ENCODE peak calls at places on chromosome 19, in six cellular contexts. One of them, this sample, is unnamed.
A peak's percentile ranks its signal among the peaks of the same experiment; 100 is the strongest.

GRCh38 chr19:17842663-17843313 is 5.0 kb downstream of the JAK3 start:
- DNase-seq in A673: no peak
- DNase-seq in CD8-positive, alpha-beta memory T cell: no peak
- DNase-seq in effector memory CD8-positive, alpha-beta T cell: no peak
- DNase-seq in astrocyte of the hippocampus: no peak
- DNase-seq in NCI-H1436: no peak
- DNase-seq in this sample: no peak

GRCh38 chr19:48772503-48772953 is 17.2 kb downstream of the FGF21 start:
- DNase-seq in CD8-positive, alpha-beta memory T cell: no peak
- DNase-seq in effector memory CD8-positive, alpha-beta T cell: no peak
- DNase-seq in A673: no peak
- DNase-seq in astrocyte of the hippocampus: no peak
- DNase-seq in NCI-H1436: no peak
- DNase-seq in this sample: no peak

GRCh38 chr19:51651216-51651846 is 4.7 kb upstream of the SIGLEC14 start:
- DNase-seq in NCI-H1436: no peak
- DNase-seq in A673: no peak
- DNase-seq in astrocyte of the hippocampus: no peak
- DNase-seq in CD8-positive, alpha-beta memory T cell: no peak
- DNase-seq in effector memory CD8-positive, alpha-beta T cell: no peak
- DNase-seq in this sample: peak; percentile 73

GRCh38 chr19:48344892-48345291 is 18.8 kb downstream of the TMEM143 start:
- DNase-seq in CD8-positive, alpha-beta memory T cell: no peak
- DNase-seq in effector memory CD8-positive, alpha-beta T cell: no peak
- DNase-seq in NCI-H1436: no peak
- DNase-seq in astrocyte of the hippocampus: no peak
- DNase-seq in A673: peak; percentile 44
- DNase-seq in this sample: no peak

GRCh38 chr19:55649579-55650557 is 1.9 kb downstream of the CCDC106 start:
- DNase-seq in NCI-H1436: no peak
- DNase-seq in effector memory CD8-positive, alpha-beta T cell: no peak
- DNase-seq in CD8-positive, alpha-beta memory T cell: no peak
- DNase-seq in A673: no peak
- DNase-seq in astrocyte of the hippocampus: no peak
- DNase-seq in this sample: peak; percentile 11

GRCh38 chr19:52600639-52601024 is 30.5 kb downstream of the ZNF701 start:
- DNase-seq in CD8-positive, alpha-beta memory T cell: no peak
- DNase-seq in astrocyte of the hippocampus: no peak
- DNase-seq in NCI-H1436: no peak
- DNase-seq in A673: peak; percentile 5
- DNase-seq in effector memory CD8-positive, alpha-beta T cell: no peak
- DNase-seq in this sample: no peak

GRCh38 chr19:15161028-15161984 is 39.5 kb downstream of the NOTCH3 start:
- DNase-seq in CD8-positive, alpha-beta memory T cell: no peak
- DNase-seq in NCI-H1436: peak; percentile 52
- DNase-seq in astrocyte of the hippocampus: no peak
- DNase-seq in A673: peak; percentile 56
- DNase-seq in effector memory CD8-positive, alpha-beta T cell: no peak
- DNase-seq in this sample: no peak

GRCh38 chr19:15587663-15588062 is 27.4 kb upstream of the CYP4F8 start:
- DNase-seq in A673: no peak
- DNase-seq in NCI-H1436: no peak
- DNase-seq in astrocyte of the hippocampus: no peak
- DNase-seq in effector memory CD8-positive, alpha-beta T cell: no peak
- DNase-seq in CD8-positive, alpha-beta memory T cell: no peak
- DNase-seq in this sample: no peak

GRCh38 chr19:32354345-32354744 is 8.9 kb downstream of the ZNF507 start:
- DNase-seq in astrocyte of the hippocampus: no peak
- DNase-seq in A673: no peak
- DNase-seq in NCI-H1436: no peak
- DNase-seq in effector memory CD8-positive, alpha-beta T cell: no peak
- DNase-seq in CD8-positive, alpha-beta memory T cell: no peak
- DNase-seq in this sample: no peak

GRCh38 chr19:48507911-48508439 is 3.7 kb downstream of the LMTK3 start:
- DNase-seq in A673: no peak
- DNase-seq in CD8-positive, alpha-beta memory T cell: no peak
- DNase-seq in NCI-H1436: no peak
- DNase-seq in effector memory CD8-positive, alpha-beta T cell: no peak
- DNase-seq in astrocyte of the hippocampus: no peak
- DNase-seq in this sample: no peak

GRCh38 chr19:934865-935422 is 9.1 kb downstream of the ARID3A start:
- DNase-seq in effector memory CD8-positive, alpha-beta T cell: no peak
- DNase-seq in CD8-positive, alpha-beta memory T cell: no peak
- DNase-seq in astrocyte of the hippocampus: peak; percentile 71
- DNase-seq in NCI-H1436: no peak
- DNase-seq in A673: no peak
- DNase-seq in this sample: no peak

GRCh38 chr19:1968279-1969175 is 27.6 kb downstream of the CSNK1G2 start:
- DNase-seq in CD8-positive, alpha-beta memory T cell: no peak
- DNase-seq in effector memory CD8-positive, alpha-beta T cell: no peak
- DNase-seq in A673: no peak
- DNase-seq in astrocyte of the hippocampus: peak; percentile 21
- DNase-seq in NCI-H1436: no peak
- DNase-seq in this sample: no peak

GRCh38 chr19:35085947-35086346 is 29.7 kb upstream of the FXYD3 start:
- DNase-seq in NCI-H1436: no peak
- DNase-seq in CD8-positive, alpha-beta memory T cell: no peak
- DNase-seq in effector memory CD8-positive, alpha-beta T cell: no peak
- DNase-seq in A673: no peak
- DNase-seq in astrocyte of the hippocampus: no peak
- DNase-seq in this sample: peak; percentile 40

This sample was measured in B cell.